ENCODE peak calls at places on chromosomes 4 and X, in four cellular contexts. K is endodermal cell, C is dorsolateral prefrontal cortex, Y is cardiac fibroblast. S is an unnamed sample.

GRCh38 chr4:1290165-1290977 is 680 bp downstream of the MAEA start:
- DNase-seq in K (no peak), C (peak), Y (peak), S (peak)

GRCh38 chrX:8988456-8988855 is 45.5 kb downstream of the FAM9B start:
- DNase-seq in K (no peak), C (no peak), Y (peak), S (peak)

GRCh38 chr4:135007400-135007799 is 805.8 kb upstream of the PABPC4L start:
- DNase-seq in C (no peak), Y (no peak), K (no peak), S (no peak)

GRCh38 chr4:25107827-25108516 is 52.3 kb downstream of the SEPSECS start:
- DNase-seq in C (no peak), Y (no peak), K (no peak), S (peak)

GRCh38 chr4:136664988-136665387 is 867.3 kb downstream of the PCDH18 start:
- DNase-seq in Y (peak), C (no peak), K (no peak), S (peak)

GRCh38 chrX:108516184-108516583 is 76.5 kb downstream of the COL4A5 start:
- DNase-seq in Y (peak), C (no peak), K (no peak), S (peak)

GRCh38 chrX:19440713-19441112 is 74.6 kb downstream of the MAP3K15 start:
- DNase-seq in C (no peak), Y (peak), K (no peak), S (peak)

GRCh38 chr4:112563431-112564200 is 47.6 kb upstream of the NEUROG2 start:
- DNase-seq in C (no peak), K (no peak), Y (no peak), S (no peak)

GRCh38 chr4:182837831-182838230 is 79.4 kb downstream of the DCTD start:
- DNase-seq in C (no peak), K (no peak), Y (no peak), S (no peak)

GRCh38 chr4:97582890-97583289 is 560.4 kb downstream of the STPG2 start:
- DNase-seq in Y (no peak), C (no peak), K (no peak), S (no peak)

GRCh38 chr4:170214731-170215130 is 125.0 kb upstream of the AADAT start:
- DNase-seq in C (no peak), Y (no peak), K (no peak), S (no peak)

GRCh38 chrX:105375816-105376215 is 155.3 kb upstream of the TEX13A start:
- DNase-seq in Y (peak), K (no peak), C (no peak), S (peak)

GRCh38 chr4:67106846-67107467 is 438.3 kb downstream of the CENPC start:
- DNase-seq in Y (no peak), C (no peak), K (no peak), S (peak)

GRCh38 chrX:143615851-143616250 is 20.1 kb downstream of the SLITRK4 start:
- DNase-seq in C (no peak), Y (no peak), K (no peak), S (no peak)

GRCh38 chr4:57110635-57111546 is 706 bp upstream of the IGFBP7 start:
- DNase-seq in C (peak), Y (peak), K (peak), S (peak)

GRCh38 chr4:68267433-68267944 is 22.0 kb upstream of the TMPRSS11B start:
- DNase-seq in K (no peak), Y (peak), C (no peak), S (peak)

GRCh38 chr4:111905511-111905910 is 239.7 kb upstream of the FAM241A start:
- DNase-seq in K (no peak), Y (no peak), C (no peak), S (no peak)

GRCh38 chrX:80120335-80120734 is 105.8 kb downstream of the TBX22 start:
- DNase-seq in K (no peak), Y (no peak), C (no peak), S (no peak)

GRCh38 chrX:46573331-46573895 is at the start of gene CHST7:
- DNase-seq in Y (peak), K (peak), C (peak), S (peak)

GRCh38 chr4:125689839-125690238 is 375.1 kb downstream of the FAT4 start:
- DNase-seq in Y (no peak), C (no peak), K (no peak), S (no peak)

GRCh38 chrX:118448273-118448783 is 47.3 kb upstream of the DOCK11 start:
- DNase-seq in Y (no peak), C (no peak), K (no peak), S (no peak)

GRCh38 chr4:88938138-88938537 is 118.8 kb downstream of the FAM13A start:
- DNase-seq in K (no peak), Y (peak), C (no peak), S (peak)

GRCh38 chrX:123590842-123591491 is 141.9 kb downstream of the THOC2 start:
- DNase-seq in C (no peak), Y (peak), K (no peak), S (peak)

GRCh38 chrX:81489987-81490386 is 288.1 kb downstream of the SH3BGRL start:
- DNase-seq in C (no peak), Y (peak), K (no peak), S (peak)

GRCh38 chrX:106670631-106671030 is 55.9 kb upstream of the RNF128 start:
- DNase-seq in C (no peak), Y (peak), K (no peak), S (no peak)

GRCh38 chr4:7980036-7980435 is 40.4 kb upstream of the AFAP1 start:
- DNase-seq in K (no peak), Y (no peak), C (no peak), S (no peak)

GRCh38 chrX:22952011-22952410 is 47.7 kb upstream of the DDX53 start:
- DNase-seq in Y (peak), K (peak), C (no peak), S (no peak)

GRCh38 chrX:68686684-68687045 is 39.2 kb downstream of the STARD8 start:
- DNase-seq in C (no peak), K (no peak), Y (peak), S (peak)

GRCh38 chr4:49032440-49033161 is 46.5 kb downstream of the CWH43 start:
- DNase-seq in K (peak), C (peak), Y (peak), S (peak)

GRCh38 chr4:168877779-168878491 is 132.1 kb downstream of the CBR4 start:
- DNase-seq in Y (peak), C (no peak), K (peak), S (no peak)

GRCh38 chr4:139568206-139568969 is 12.4 kb upstream of the SETD7 start:
- DNase-seq in K (peak), Y (no peak), C (no peak), S (peak)

GRCh38 chrX:68835468-68835867 is 6.6 kb downstream of the EFNB1 start:
- DNase-seq in C (no peak), K (no peak), Y (no peak), S (no peak)

GRCh38 chrX:140090800-140091275 is 125.5 kb upstream of the CXorf66 start:
- DNase-seq in K (peak), C (no peak), Y (no peak), S (no peak)
- H3K4me3 ChIP-seq in K (peak), C (peak), Y (peak), S (no peak)

GRCh38 chr4:4851081-4851480 is 8.4 kb upstream of the MSX1 start:
- DNase-seq in K (no peak), C (no peak), Y (no peak), S (no peak)

GRCh38 chr4:4851906-4852305 is 7.6 kb upstream of the MSX1 start:
- DNase-seq in K (no peak), Y (no peak), C (no peak), S (no peak)

GRCh38 chr4:4853921-4854648 is 5.4 kb upstream of the MSX1 start:
- DNase-seq in K (no peak), C (no peak), Y (no peak), S (no peak)

GRCh38 chr4:4853371-4853823 is 6.1 kb upstream of the MSX1 start:
- DNase-seq in Y (no peak), C (no peak), K (peak), S (no peak)

DNA sequence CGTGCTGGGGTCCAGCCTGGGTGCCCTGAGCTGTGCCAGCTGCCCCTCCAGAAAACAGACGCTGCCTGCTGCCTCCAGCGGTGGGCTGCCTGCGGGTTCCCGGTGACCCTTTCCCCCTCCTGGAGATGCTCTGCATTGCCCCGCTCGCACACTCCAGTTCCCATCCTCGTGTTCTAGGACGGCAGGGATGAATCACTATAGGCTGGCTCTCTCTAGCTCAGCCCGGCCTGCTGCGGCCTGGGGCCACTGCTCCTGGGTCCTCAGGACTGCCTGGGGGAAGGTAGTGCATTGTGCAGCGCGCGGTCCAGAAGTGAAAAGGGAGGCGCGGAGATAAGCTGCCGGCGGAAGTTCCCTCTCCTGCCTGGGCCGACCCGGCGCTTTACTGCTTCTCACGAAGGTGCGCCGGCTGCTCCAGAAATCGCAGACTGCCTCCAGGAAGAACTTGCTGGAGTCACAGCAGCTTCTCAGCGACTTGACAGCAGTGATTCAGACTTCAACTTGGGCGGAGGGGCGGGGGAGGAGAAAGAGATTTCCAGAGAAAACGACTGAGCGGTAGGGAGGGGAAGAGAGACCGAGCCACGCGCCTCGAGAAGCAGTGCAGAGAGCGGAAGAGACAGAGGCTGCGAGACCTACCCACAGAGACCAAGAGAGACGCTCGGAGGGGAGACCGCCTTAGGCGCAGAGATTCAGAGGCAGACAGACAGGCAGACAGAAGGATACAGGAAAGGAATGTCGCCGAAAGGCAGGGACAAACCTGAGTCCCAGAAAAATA is 6.7 kb upstream of the MSX1 start:
- DNase-seq in Y (peak), K (peak), C (no peak), S (peak)
- TF ChIP-seq CTCF in Y (peak), K (peak), C (no peak), S (peak)

GRCh38 chrX:153494541-153495361 is at the start of gene BGN:
- DNase-seq in Y (peak), K (peak), C (peak), S (no peak)
- H3K4me3 ChIP-seq in Y (peak), K (no peak), C (peak), S (no peak)

DNA sequence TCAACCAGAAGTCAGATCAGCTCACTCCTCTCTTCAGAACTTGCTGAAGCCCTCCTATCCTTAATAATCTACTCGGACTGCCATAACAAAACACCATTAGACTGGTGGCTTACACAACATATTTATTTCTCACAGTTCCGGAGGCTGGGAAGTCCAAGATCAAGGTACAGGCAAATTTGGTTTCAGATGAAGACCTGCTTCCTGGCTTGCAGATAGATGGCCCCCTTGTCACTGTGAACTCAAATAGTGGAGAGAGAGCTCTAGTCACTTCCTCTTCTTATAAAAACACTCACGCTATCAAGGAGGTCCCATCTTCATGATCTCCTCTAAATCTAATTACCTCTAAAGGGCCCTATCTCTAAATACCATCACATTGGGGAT is 125.1 kb downstream of the CAMK2D start:
- DNase-seq in K (no peak), C (no peak), Y (no peak), S (no peak)
- TF ChIP-seq CTCF in K (peak), C (no peak), Y (no peak), S (no peak)

DNA sequence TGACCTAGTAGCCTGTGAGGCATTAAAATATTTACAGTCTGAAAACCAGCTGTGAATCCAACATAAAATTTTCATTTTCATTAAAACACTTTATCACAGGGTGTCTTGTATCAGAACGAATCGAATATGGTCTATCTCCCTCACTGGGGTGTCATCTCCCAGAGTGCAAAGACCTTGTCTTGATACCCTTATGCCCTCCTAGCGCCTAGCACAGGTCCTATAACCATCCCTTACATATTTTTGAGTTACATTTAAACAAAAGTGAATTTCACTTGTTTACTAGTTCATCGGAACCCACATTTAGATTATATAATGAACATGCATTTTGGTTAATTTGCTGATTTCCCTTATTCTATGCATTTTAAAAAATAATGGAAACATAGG is 14.0 kb downstream of the DIPK2B start:
- DNase-seq in K (no peak), C (no peak), Y (no peak), S (no peak)
- H3K4me3 ChIP-seq in K (no peak), C (peak), Y (no peak), S (no peak)

DNA sequence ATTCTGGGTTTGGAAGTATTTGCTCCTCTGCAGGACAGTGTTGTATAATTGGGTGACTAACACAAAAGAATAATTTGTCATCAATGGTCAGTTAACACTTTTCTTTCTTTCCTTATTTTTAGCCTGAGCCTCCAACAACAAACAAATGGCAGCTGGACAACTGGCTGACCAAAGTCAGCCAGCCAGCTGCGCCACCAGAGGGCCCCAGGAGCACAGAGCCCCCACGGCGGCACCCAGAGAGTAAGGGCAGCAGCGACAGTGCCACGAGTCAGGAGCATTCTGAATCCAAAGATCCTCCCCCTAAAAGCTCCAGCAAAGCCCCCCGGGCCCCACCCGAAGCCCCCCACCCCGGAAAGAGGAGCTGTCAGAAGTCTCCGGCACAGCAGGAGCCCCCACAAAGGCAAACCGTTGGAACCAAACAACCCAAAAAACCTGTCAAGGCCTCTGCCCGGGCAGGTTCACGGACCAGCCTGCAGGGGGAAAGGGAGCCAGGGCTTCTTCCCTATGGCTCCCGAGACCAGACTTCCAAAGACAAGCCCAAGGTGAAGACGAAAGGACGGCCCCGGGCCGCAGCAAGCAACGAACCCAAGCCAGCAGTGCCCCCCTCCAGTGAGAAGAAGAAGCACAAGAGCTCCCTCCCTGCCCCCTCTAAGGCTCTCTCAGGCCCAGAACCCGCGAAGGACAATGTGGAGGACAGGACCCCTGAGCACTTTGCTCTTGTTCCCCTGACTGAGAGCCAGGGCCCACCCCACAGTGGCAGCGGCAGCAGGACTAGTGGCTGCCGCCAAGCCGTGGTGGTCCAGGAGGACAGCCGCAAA is 106.0 kb downstream of the KLHL8 start:
- DNase-seq in Y (no peak), K (peak), C (no peak), S (no peak)
- TF ChIP-seq CTCF in Y (peak), K (peak), C (no peak), S (no peak)

DNA sequence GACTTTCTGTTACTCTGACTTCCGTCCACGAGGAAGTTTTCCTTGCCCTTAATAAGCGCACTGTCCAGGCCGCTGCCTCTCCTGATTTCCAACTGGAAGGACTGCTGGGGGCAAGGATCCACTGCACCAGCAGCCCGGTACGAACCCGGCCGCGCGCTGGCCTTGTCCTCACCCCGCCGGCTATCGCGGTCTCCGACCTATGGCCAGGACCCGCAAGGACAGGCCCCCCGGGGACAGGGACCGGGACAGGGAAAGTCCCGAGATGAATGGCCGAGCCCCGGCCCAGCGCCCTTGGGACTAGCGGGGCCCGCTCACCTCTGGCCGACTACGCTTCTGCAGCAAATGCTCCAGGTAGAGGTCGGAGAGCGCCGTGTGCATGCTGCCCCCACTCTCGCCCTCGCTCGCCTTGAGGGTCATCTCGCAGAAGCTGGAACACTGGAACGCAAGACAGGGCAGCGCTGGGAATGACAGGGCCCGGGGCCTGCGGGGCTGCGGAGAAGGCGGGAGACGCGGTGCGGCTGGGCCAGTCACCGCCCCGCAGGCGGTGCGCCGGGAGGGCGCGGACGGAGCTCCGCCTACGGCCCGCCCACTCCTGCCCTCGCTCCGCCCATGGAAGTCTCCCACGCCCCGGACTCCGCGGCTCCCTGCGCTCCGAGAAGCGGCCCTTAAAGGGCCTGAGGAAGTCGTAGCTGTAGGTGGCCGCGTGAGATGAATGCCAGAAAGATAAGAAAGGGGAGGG is at the start of gene MPP1:
- DNase-seq in Y (peak), C (peak), K (peak), S (peak)
- H3K4me3 ChIP-seq in Y (peak), C (peak), K (peak), S (peak)

S was measured in epithelial cell of esophagus.